ENCODE peak calls at places on chromosome 13, in eight cellular contexts. Y, I, G, T, C, O, P and Q are unnamed samples.

GRCh38 chr13:67353031-67353430 is 122.9 kb upstream of the PCDH9 start:
- DNase-seq in Y (no peak), I (no peak), G (no peak), T (no peak), C (no peak), O (no peak), P (no peak), Q (peak; percentile 9)

GRCh38 chr13:23979361-23980159 is 82.3 kb upstream of the C1QTNF9B start:
- DNase-seq in Y (peak; percentile 92), I (peak; percentile 90), G (no peak), T (peak; percentile 22), C (no peak), O (no peak), P (peak; percentile 28), Q (peak; percentile 23)

GRCh38 chr13:111972261-111972780 is 94.6 kb upstream of the SOX1 start:
- DNase-seq in Y (no peak), I (no peak), G (no peak), T (no peak), C (no peak), O (no peak), P (no peak), Q (no peak)

GRCh38 chr13:95656386-95657015 is 12.0 kb upstream of the DZIP1 start:
- DNase-seq in Y (no peak), I (no peak), G (no peak), T (no peak), C (no peak), O (no peak), P (no peak), Q (no peak)

GRCh38 chr13:76014618-76015315 is 378.6 kb downstream of the LMO7 start:
- DNase-seq in Y (no peak), I (no peak), G (no peak), T (no peak), C (peak; percentile 64), O (no peak), P (no peak), Q (no peak)

GRCh38 chr13:80871481-80871880 is 530.6 kb upstream of the SPRY2 start:
- DNase-seq in Y (no peak), I (no peak), G (no peak), T (no peak), C (peak; percentile 43), O (no peak), P (no peak), Q (no peak)

GRCh38 chr13:97212540-97213146 is 9.5 kb upstream of the MBNL2 start:
- DNase-seq in Y (no peak), I (no peak), G (no peak), T (no peak), C (no peak), O (no peak), P (no peak), Q (no peak)

GRCh38 chr13:98893361-98893760 is 84.5 kb downstream of the DOCK9 start:
- DNase-seq in Y (no peak), I (no peak), G (no peak), T (no peak), C (no peak), O (no peak), P (no peak), Q (no peak)

GRCh38 chr13:112738606-112739005 is 48.8 kb downstream of the ATP11A start:
- DNase-seq in Y (no peak), I (no peak), G (no peak), T (no peak), C (no peak), O (no peak), P (no peak), Q (no peak)

GRCh38 chr13:113397606-113398425 is 33.9 kb upstream of the GRTP1 start:
- DNase-seq in Y (no peak), I (peak; percentile 67), G (no peak), T (no peak), C (no peak), O (no peak), P (no peak), Q (no peak)

GRCh38 chr13:97200081-97200942 is 21.8 kb upstream of the MBNL2 start:
- DNase-seq in Y (no peak), I (no peak), G (no peak), T (no peak), C (no peak), O (no peak), P (no peak), Q (no peak)

GRCh38 chr13:49784886-49785570 is 7.5 kb downstream of the KPNA3 start:
- DNase-seq in Y (no peak), I (no peak), G (no peak), T (no peak), C (no peak), O (no peak), P (no peak), Q (peak; percentile 9)

GRCh38 chr13:40127476-40127875 is 472.0 kb downstream of the COG6 start:
- DNase-seq in Y (no peak), I (no peak), G (no peak), T (no peak), C (no peak), O (no peak), P (no peak), Q (no peak)

GRCh38 chr13:110042253-110042652 is 255.9 kb upstream of the IRS2 start:
- DNase-seq in Y (no peak), I (no peak), G (no peak), T (no peak), C (no peak), O (no peak), P (no peak), Q (no peak)

GRCh38 chr13:49877629-49878218 is 58.4 kb downstream of the SPRYD7 start:
- DNase-seq in Y (no peak), I (no peak), G (no peak), T (no peak), C (no peak), O (no peak), P (no peak), Q (no peak)

GRCh38 chr13:113405481-113406300 is 41.8 kb upstream of the GRTP1 start:
- DNase-seq in Y (no peak), I (peak; percentile 61), G (no peak), T (no peak), C (no peak), O (no peak), P (no peak), Q (peak; percentile 75)

GRCh38 chr13:97279913-97280312 is 57.8 kb downstream of the MBNL2 start:
- DNase-seq in Y (no peak), I (no peak), G (no peak), T (no peak), C (no peak), O (no peak), P (no peak), Q (no peak)

GRCh38 chr13:30737511-30738342 is 2.4 kb downstream of the ALOX5AP start:
- DNase-seq in Y (no peak), I (no peak), G (peak; percentile 38), T (no peak), C (no peak), O (no peak), P (no peak), Q (no peak)

GRCh38 chr13:111139874-111140561 is 24.9 kb downstream of the ARHGEF7 start:
- DNase-seq in Y (no peak), I (no peak), G (no peak), T (no peak), C (no peak), O (no peak), P (no peak), Q (no peak)

GRCh38 chr13:76976488-76976887 is 15.4 kb upstream of the CLN5 start:
- DNase-seq in Y (no peak), I (no peak), G (no peak), T (peak; percentile 34), C (no peak), O (no peak), P (peak; percentile 5), Q (no peak)

GRCh38 chr13:27177852-27178251 is 6.2 kb upstream of the USP12 start:
- DNase-seq in Y (no peak), I (no peak), G (no peak), T (no peak), C (no peak), O (no peak), P (no peak), Q (no peak)

GRCh38 chr13:109794095-109794494 is 7.7 kb upstream of the IRS2 start:
- DNase-seq in Y (no peak), I (no peak), G (no peak), T (no peak), C (no peak), O (no peak), P (no peak), Q (no peak)

GRCh38 chr13:85277753-85278152 is 521.5 kb downstream of the SLITRK6 start:
- DNase-seq in Y (no peak), I (no peak), G (no peak), T (no peak), C (peak; percentile 35), O (no peak), P (no peak), Q (no peak)

GRCh38 chr13:113337976-113338375 is 26.0 kb downstream of the GRTP1 start:
- DNase-seq in Y (no peak), I (peak; percentile 46), G (no peak), T (no peak), C (no peak), O (no peak), P (no peak), Q (no peak)

GRCh38 chr13:90105276-90105675 is 1242.2 kb upstream of the MIR17HG start:
- DNase-seq in Y (no peak), I (no peak), G (no peak), T (no peak), C (peak; percentile 31), O (no peak), P (no peak), Q (no peak)

GRCh38 chr13:28622286-28622685 is 36.6 kb upstream of the POMP start:
- DNase-seq in Y (peak; percentile 56), I (peak; percentile 83), G (no peak), T (no peak), C (no peak), O (no peak), P (no peak), Q (no peak)

GRCh38 chr13:77898097-77898496 is 20.5 kb downstream of the EDNRB start:
- DNase-seq in Y (no peak), I (no peak), G (no peak), T (no peak), C (no peak), O (no peak), P (no peak), Q (no peak)

GRCh38 chr13:67200183-67200582 is 30.0 kb downstream of the PCDH9 start:
- DNase-seq in Y (no peak), I (no peak), G (no peak), T (no peak), C (no peak), O (no peak), P (no peak), Q (no peak)

GRCh38 chr13:34570954-34571353 is 371.1 kb upstream of the NBEA start:
- DNase-seq in Y (no peak), I (no peak), G (no peak), T (no peak), C (no peak), O (no peak), P (no peak), Q (no peak)